ENCODE peak calls at places on chromosome 2, in six cellular contexts. X is neuronal stem cell, M is pancreas, A is IMR-90, R is PC-9, J is PC-3. Y is an unnamed sample.

GRCh38 chr2:40690525-40690924 is 238.6 kb upstream of the SLC8A1 start:
- DNase-seq in X (no peak), M (no peak), A (no peak), R (no peak), J (no peak), Y (no peak)

GRCh38 chr2:31239842-31240198 is 5.9 kb downstream of the EHD3 start:
- DNase-seq in X (no peak), M (no peak), A (peak), R (no peak), J (no peak), Y (no peak)

GRCh38 chr2:226799211-226799975 is at the start of gene IRS1:
- DNase-seq in X (peak), M (peak), A (peak), R (peak), J (peak), Y (no peak)

GRCh38 chr2:51420521-51420920 is 388.6 kb upstream of the NRXN1 start:
- DNase-seq in X (no peak), M (no peak), A (peak), R (no peak), J (no peak), Y (no peak)

GRCh38 chr2:33210626-33211025 is 263.9 kb downstream of the LTBP1 start:
- DNase-seq in X (no peak), M (no peak), A (peak), R (no peak), J (peak), Y (peak)

GRCh38 chr2:228377533-228377932 is 196.0 kb upstream of the SPHKAP start:
- DNase-seq in X (no peak), M (no peak), A (no peak), R (no peak), J (no peak), Y (no peak)

GRCh38 chr2:3051266-3051665 is 326.4 kb downstream of the EIPR1 start:
- DNase-seq in X (no peak), M (no peak), A (no peak), R (no peak), J (no peak), Y (no peak)

GRCh38 chr2:204505946-204506345 is 39.3 kb upstream of the PARD3B start:
- DNase-seq in X (no peak), M (no peak), A (peak), R (no peak), J (peak), Y (no peak)

GRCh38 chr2:61109291-61109690 is 43.6 kb downstream of the SANBR start:
- DNase-seq in X (no peak), M (no peak), A (no peak), R (no peak), J (peak), Y (peak)

GRCh38 chr2:17482651-17483050 is 35.6 kb downstream of the RAD51AP2 start:
- DNase-seq in X (no peak), M (no peak), A (peak), R (no peak), J (no peak), Y (no peak)

GRCh38 chr2:1509271-1509995 is 96.2 kb downstream of the TPO start:
- DNase-seq in X (no peak), M (peak), A (no peak), R (no peak), J (no peak), Y (peak)

GRCh38 chr2:212484563-212485080 is 54.0 kb downstream of the ERBB4 start:
- DNase-seq in X (no peak), M (no peak), A (no peak), R (no peak), J (no peak), Y (no peak)

GRCh38 chr2:166433457-166433856 is 57.7 kb upstream of the SCN9A start:
- DNase-seq in X (no peak), M (no peak), A (no peak), R (no peak), J (no peak), Y (no peak)

GRCh38 chr2:72147303-72147970 is at the start of gene CYP26B1:
- DNase-seq in X (peak), M (peak), A (no peak), R (no peak), J (no peak), Y (no peak)

GRCh38 chr2:216155954-216156353 is 46.8 kb downstream of the XRCC5 start:
- DNase-seq in X (no peak), M (no peak), A (peak), R (no peak), J (no peak), Y (no peak)

GRCh38 chr2:216148983-216149382 is 39.8 kb downstream of the XRCC5 start:
- DNase-seq in X (no peak), M (no peak), A (no peak), R (no peak), J (no peak), Y (no peak)

GRCh38 chr2:216147172-216148131 is 38.3 kb downstream of the XRCC5 start:
- DNase-seq in X (no peak), M (no peak), A (no peak), R (no peak), J (no peak), Y (no peak)

GRCh38 chr2:216149741-216150140 is 40.6 kb downstream of the XRCC5 start:
- DNase-seq in X (no peak), M (no peak), A (peak), R (no peak), J (peak), Y (no peak)

GRCh38 chr2:216151313-216152030 is 42.3 kb downstream of the XRCC5 start:
- DNase-seq in X (no peak), M (no peak), A (peak), R (no peak), J (no peak), Y (no peak)
- H3K27ac ChIP-seq in X (no peak), M (no peak), A (no peak), R (no peak), J (no peak), Y (no peak)

DNA sequence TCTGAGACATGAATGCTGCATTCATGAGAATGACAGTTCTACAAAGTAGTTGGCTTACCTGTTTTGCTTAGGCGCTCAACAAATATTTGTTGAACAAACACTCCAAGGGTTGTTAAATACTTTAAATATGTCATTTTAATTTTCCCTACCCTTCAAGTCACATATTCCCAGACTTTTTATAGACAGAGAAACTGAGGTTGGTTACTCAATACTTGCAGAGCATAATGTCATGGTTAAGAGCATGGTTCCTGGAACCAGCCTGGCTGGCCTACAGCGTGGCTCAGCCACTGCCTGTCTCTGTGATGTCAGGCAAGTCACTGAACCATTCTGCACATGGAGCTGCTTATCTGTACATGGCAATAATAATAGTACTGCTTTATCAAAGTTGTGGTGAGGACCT is 120.0 kb upstream of the STK17B start:
- DNase-seq in X (no peak), M (no peak), A (no peak), R (no peak), J (peak), Y (peak)
- H3K27ac ChIP-seq in X (no peak), M (peak), A (no peak), R (peak), J (peak), Y (peak)

GRCh38 chr2:62884086-62884485 is 166.5 kb upstream of the OTX1 start:
- DNase-seq in X (no peak), M (no peak), A (no peak), R (no peak), J (no peak), Y (no peak)

GRCh38 chr2:62881162-62881795 is 169.4 kb upstream of the OTX1 start:
- DNase-seq in X (no peak), M (no peak), A (no peak), R (no peak), J (no peak), Y (no peak)

GRCh38 chr2:62884514-62884913 is 166.1 kb upstream of the OTX1 start:
- DNase-seq in X (no peak), M (no peak), A (peak), R (no peak), J (no peak), Y (no peak)

DNA sequence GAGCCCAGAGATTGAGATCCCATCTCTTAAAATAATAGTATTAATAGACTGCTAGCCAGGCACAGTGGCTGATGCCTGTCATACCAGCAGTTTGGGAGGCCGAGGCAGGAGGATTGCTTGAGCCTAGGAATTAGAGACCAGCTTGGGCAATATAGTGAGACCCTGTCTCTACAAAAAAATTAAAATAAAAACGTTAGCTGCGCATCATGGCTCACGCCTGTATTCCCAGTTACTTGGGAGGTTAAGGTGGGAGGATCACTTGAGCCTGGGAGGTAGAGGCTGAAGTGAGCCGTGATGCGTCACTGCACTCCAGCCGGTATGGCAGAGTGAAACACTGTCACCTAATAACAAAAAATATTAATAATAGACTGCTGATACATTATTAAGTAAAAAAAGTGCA is 167.0 kb upstream of the OTX1 start:
- DNase-seq in X (no peak), M (no peak), A (no peak), R (no peak), J (no peak), Y (no peak)
- H3K27ac ChIP-seq in X (no peak), M (no peak), A (no peak), R (no peak), J (no peak), Y (no peak)

GRCh38 chr2:27086722-27087446 is at the start of gene KHK:
- DNase-seq in X (no peak), M (peak), A (no peak), R (peak), J (peak), Y (no peak)

GRCh38 chr2:27085062-27085669 is 1.4 kb upstream of the KHK start:
- DNase-seq in X (no peak), M (peak), A (no peak), R (no peak), J (no peak), Y (no peak)

GRCh38 chr2:27087823-27088410 is 1.3 kb downstream of the KHK start:
- DNase-seq in X (no peak), M (peak), A (no peak), R (no peak), J (no peak), Y (no peak)

GRCh38 chr2:27085670-27086089 is 892 bp upstream of the KHK start:
- DNase-seq in X (no peak), M (peak), A (peak), R (peak), J (peak), Y (no peak)

DNA sequence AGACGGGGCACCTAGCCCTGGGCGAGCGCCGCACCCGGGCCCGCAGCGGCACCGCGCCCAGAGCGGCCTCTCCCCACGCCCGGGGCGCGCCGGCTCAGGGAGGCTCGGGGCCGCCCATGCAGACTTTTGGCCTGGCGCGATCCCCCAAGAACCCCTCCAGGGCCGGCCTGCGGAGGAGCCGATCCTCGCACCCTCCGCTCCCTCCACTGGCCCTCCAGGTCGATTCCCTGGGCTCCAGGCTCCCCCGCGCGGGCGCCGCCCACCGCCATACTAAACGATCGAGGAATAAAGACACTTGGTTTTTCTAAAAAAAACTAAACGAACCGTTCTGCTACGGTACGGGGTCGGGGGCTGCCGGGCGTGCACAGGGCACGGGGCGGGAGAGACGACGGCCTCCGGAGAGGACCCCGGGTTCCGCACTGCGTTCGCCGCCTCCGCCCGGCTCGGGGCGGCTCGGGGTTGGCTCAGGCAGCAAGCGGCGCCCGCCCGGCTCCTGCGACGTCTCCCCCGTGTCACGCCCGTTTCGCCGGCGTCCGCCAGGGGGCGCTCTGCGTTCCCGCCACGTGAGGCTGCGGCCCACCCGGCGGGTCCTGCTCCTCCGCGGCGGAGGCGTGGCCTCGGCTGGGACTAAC is 366 bp upstream of the KHK start:
- DNase-seq in X (peak), M (peak), A (peak), R (peak), J (peak), Y (peak)
- H3K27ac ChIP-seq in X (no peak), M (peak), A (peak), R (no peak), J (no peak), Y (peak)